ENCODE peak calls at places on chromosome 20, in eight cellular contexts. E is tibial nerve, J is left ventricle myocardium inferior, N is H9, M is heart right ventricle, K is ovary, U is PC-9, T is endodermal cell. Y is an unnamed sample. For H3K9me3, the result is how much of the 10 kb centered on the place peaks cover.

GRCh38 chr20:33859157-33859695 is 48.1 kb downstream of the CHMP4B start:
- DNase-seq in N (no peak), J (no peak), E (no peak), T (no peak), M (no peak), U (peak), K (no peak), Y (peak)

GRCh38 chr20:41110012-41110411 is 27.3 kb upstream of the PLCG1 start:
- DNase-seq in K (no peak), U (no peak), N (no peak), M (no peak), E (no peak), T (no peak), J (no peak), Y (no peak)

GRCh38 chr20:3071610-3072529 is at the start of gene OXT:
- DNase-seq in E (no peak), N (peak), J (peak), M (peak), T (peak), U (no peak), K (no peak), Y (peak)

GRCh38 chr20:21259346-21259745 is 43.8 kb upstream of the XRN2 start:
- DNase-seq in E (no peak), N (no peak), M (no peak), K (no peak), J (no peak), U (no peak), T (no peak), Y (no peak)

GRCh38 chr20:53534037-53534436 is 59.6 kb downstream of the ZNF217 start:
- DNase-seq in T (no peak), E (no peak), K (no peak), N (no peak), U (no peak), M (no peak), J (no peak), Y (no peak)

GRCh38 chr20:21702553-21703467 is 2.7 kb upstream of the PAX1 start:
- DNase-seq in T (peak), M (peak), U (no peak), N (peak), K (peak), E (no peak), J (peak), Y (no peak)

GRCh38 chr20:8808180-8808535 is 260.7 kb upstream of the PLCB4 start:
- DNase-seq in U (no peak), T (no peak), K (no peak), N (no peak), E (no peak), J (no peak), M (no peak), Y (no peak)

GRCh38 chr20:49690899-49691620 is 22.6 kb downstream of the B4GALT5 start:
- DNase-seq in E (no peak), T (no peak), U (no peak), M (no peak), J (no peak), K (no peak), N (no peak), Y (no peak)

GRCh38 chr20:4297141-4297826 is 281.9 kb upstream of the RNF24 start:
- DNase-seq in T (peak), M (no peak), E (no peak), N (no peak), J (peak), U (no peak), K (no peak), Y (no peak)

GRCh38 chr20:23497458-23498026 is 6.6 kb downstream of the CST8 start:
- DNase-seq in T (no peak), U (no peak), M (no peak), E (no peak), J (no peak), N (no peak), K (no peak), Y (no peak)

GRCh38 chr20:63808145-63808724 is 22.8 kb downstream of the ZBTB46 start:
- DNase-seq in E (no peak), J (no peak), U (no peak), K (no peak), N (no peak), T (no peak), M (no peak), Y (no peak)

GRCh38 chr20:32539063-32539816 is 45.9 kb downstream of the NOL4L start:
- DNase-seq in T (no peak), J (no peak), N (no peak), K (no peak), M (no peak), U (no peak), E (no peak), Y (no peak)

GRCh38 chr20:63086421-63087235 is 79.9 kb upstream of the BHLHE23 start:
- DNase-seq in M (peak), N (peak), T (peak), U (no peak), E (no peak), J (peak), K (no peak), Y (peak)

GRCh38 chr20:17771206-17772004 is 71.6 kb downstream of the BANF2 start:
- DNase-seq in N (no peak), E (no peak), U (no peak), K (no peak), J (no peak), T (no peak), M (no peak), Y (no peak)

DNA sequence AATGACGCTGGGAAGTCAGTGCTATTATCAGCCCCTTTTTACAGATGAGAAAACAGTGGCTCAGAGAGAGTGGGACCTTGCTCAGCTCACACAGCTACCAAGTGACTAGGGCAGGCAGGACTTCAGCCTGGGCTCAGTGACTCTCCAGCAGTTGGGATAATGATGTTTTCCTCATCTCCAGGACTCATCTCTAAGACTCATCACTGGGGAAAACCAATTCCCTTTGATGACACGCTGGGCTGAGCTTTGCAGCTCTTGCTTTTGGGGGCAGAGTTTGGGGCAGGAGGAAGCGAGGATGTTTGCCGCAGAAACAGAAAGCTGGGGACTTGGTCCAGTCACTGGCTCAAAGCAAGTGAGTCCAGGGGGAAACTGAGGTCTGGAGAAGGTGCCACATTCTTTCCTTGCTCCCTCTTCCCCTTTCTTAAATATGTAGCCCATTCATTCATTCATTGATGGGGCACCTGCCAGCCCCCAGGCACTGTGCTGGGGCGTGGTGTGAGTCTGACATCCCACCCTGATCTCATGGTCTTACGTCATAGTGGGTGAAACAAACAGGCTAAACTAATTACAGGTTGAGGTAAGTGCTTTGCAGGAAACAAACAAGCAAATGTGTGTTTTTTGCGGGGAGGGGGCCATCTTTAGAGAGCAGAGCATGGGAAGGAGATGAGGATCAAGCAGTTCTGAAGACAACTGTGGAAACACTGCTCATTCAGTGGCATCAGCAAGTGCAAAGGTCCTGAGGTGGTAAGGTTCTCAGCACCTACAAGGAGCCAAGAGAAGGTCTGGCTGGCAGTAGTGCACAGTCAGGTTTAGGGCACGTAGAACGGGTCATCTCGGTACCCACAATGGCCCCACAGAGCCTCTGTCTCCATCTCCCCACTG is 74.4 kb upstream of the PMEPA1 start:
- DNase-seq in E (no peak), M (no peak), N (peak), U (no peak), T (peak), K (no peak), J (no peak), Y (no peak)
- H3K9me3 ChIP-seq in E (under half), M (under half), N (under half), U (under half), T (under half), K (under half), J (under half), Y (under half)

GRCh38 chr20:42260216-42260615 is 642.0 kb upstream of the CHD6 start:
- DNase-seq in N (no peak), J (no peak), U (no peak), E (no peak), K (no peak), M (no peak), T (peak), Y (no peak)
- H3K9me3 ChIP-seq in N (under half), J (under half), U (under half), E (under half), K (under half), M (under half), T (under half), Y (under half)

GRCh38 chr20:40009542-40009941 is 679.5 kb downstream of the MAFB start:
- DNase-seq in T (no peak), E (no peak), N (no peak), U (no peak), J (no peak), K (no peak), M (no peak), Y (no peak)
- H3K9me3 ChIP-seq in T (under half), E (under half), N (under half), U (under half), J (under half), K (under half), M (under half), Y (under half)

GRCh38 chr20:56171087-56172012 is 77.2 kb upstream of the MC3R start:
- DNase-seq in N (no peak), U (no peak), K (no peak), J (no peak), E (no peak), T (peak), M (no peak), Y (no peak)
- H3K9me3 ChIP-seq in N (half or more), U (under half), K (under half), J (under half), E (under half), T (half or more), M (under half), Y (under half)

DNA sequence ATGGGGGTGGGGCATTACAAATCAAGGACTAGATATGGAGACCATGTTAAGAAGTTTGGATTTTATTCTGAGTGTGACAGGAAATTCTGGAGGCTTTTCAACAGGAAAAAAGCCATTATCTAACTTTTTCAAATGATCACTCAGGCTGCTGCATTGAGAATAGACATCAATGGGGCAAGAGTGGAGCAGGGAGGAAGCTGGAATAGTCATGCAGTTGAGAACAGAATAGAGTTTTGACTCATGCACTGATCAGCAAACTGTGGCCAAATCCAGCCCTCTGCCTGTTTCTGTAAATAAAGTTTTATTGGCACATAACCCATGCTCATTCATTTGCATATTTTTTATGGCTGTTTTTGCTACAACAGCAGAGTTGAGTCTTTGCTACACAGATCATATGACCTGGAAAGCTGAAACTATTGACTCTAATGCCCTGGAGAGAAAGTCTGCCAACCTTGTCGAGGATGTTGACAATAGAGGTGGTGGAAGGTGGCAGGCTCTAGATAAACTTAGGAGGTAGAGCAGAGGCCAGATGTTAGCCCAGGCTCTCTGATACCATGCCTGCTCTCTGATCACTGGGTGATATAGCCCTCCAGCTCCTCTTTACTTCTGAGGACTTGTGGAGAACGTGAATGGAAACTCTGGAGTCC is 441.8 kb downstream of the PTPRT start:
- DNase-seq in U (no peak), N (no peak), M (no peak), E (no peak), K (no peak), J (no peak), T (no peak), Y (no peak)
- H3K9me3 ChIP-seq in U (under half), N (under half), M (under half), E (under half), K (under half), J (under half), T (under half), Y (under half)

GRCh38 chr20:15345287-15345686 is 1007.9 kb upstream of the FLRT3 start:
- DNase-seq in U (no peak), E (no peak), M (no peak), N (no peak), T (no peak), K (no peak), J (no peak), Y (no peak)
- H3K9me3 ChIP-seq in U (under half), E (under half), M (under half), N (under half), T (under half), K (under half), J (under half), Y (under half)

GRCh38 chr20:1373036-1373435 is 19.8 kb downstream of the FKBP1A start:
- DNase-seq in U (no peak), N (no peak), E (no peak), T (no peak), M (no peak), K (no peak), J (no peak), Y (no peak)

GRCh38 chr20:1373614-1374013 is 19.2 kb downstream of the FKBP1A start:
- DNase-seq in E (no peak), N (no peak), U (no peak), K (no peak), J (no peak), M (no peak), T (no peak), Y (no peak)

GRCh38 chr20:1375515-1375914 is 17.3 kb downstream of the FKBP1A start:
- DNase-seq in T (no peak), U (no peak), K (no peak), M (no peak), J (no peak), E (no peak), N (no peak), Y (no peak)

GRCh38 chr20:1376007-1376406 is 16.8 kb downstream of the FKBP1A start:
- DNase-seq in T (peak), N (no peak), M (no peak), E (no peak), K (no peak), U (no peak), J (no peak), Y (no peak)

GRCh38 chr20:1374246-1374645 is 18.6 kb downstream of the FKBP1A start:
- DNase-seq in E (no peak), T (no peak), U (no peak), M (no peak), J (no peak), N (no peak), K (no peak), Y (no peak)
- H3K9me3 ChIP-seq in E (under half), T (under half), U (under half), M (under half), J (under half), N (under half), K (under half), Y (under half)

DNA sequence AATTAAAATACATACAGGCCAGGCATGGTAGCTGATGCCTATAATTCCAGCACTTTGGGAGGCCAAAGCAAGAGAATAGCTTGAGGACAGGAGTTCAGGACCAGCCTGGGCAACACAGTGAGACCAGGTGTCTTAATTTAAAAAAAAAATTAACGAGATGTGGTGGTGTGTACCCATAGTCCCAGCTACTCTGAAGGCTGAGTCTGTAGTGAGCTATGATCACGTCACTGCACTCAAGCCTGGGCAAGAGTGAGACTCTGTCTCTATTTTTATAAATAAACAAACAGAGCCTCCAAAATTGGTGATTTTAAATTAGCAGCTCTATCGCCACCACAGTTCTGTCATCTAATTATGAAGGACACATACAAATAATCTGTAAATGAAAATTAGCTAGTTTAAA is 37.9 kb downstream of the ABHD12 start:
- DNase-seq in N (no peak), J (no peak), U (no peak), E (no peak), K (no peak), T (no peak), M (no peak), Y (no peak)
- H3K9me3 ChIP-seq in N (under half), J (under half), U (under half), E (under half), K (under half), T (under half), M (under half), Y (under half)

Y was measured in T-helper 17 cell.